ENCODE peak calls at places on chromosomes 7 and 10, in eight cellular contexts. U is tibial artery, Q is NCI-H1105 treated with DMSO at 0.1 percent for 48 hours, E is fibroblast of mammary gland, J is glomerular endothelial cell, S is esophagus squamous epithelium, Y is NCI-H524, D is AG09319. G is an unnamed sample.
A peak's percentile ranks its signal among the peaks of the same experiment; 100 is the strongest.

GRCh38 chr10:132028706-132029105 is 37.0 kb upstream of the JAKMIP3 start:
- DNase-seq in U (no peak), Q (no peak), E (no peak), J (no peak), S (no peak), Y (no peak), D (no peak), G (no peak)

GRCh38 chr10:35907548-35907947 is 265.5 kb upstream of the FZD8 start:
- DNase-seq in U (no peak), Q (no peak), E (no peak), J (no peak), S (no peak), Y (no peak), D (no peak), G (no peak)

GRCh38 chr7:114358911-114359310 is 55.7 kb upstream of the FOXP2 start:
- DNase-seq in U (no peak), Q (no peak), E (no peak), J (no peak), S (no peak), Y (no peak), D (no peak), G (no peak)

GRCh38 chr10:79483948-79484347 is 28.4 kb upstream of the EIF5AL1 start:
- DNase-seq in U (peak; percentile 48), Q (no peak), E (peak; percentile 82), J (no peak), S (no peak), Y (peak; percentile 27), D (peak; percentile 55), G (peak; percentile 95)

GRCh38 chr7:12683678-12684077 is 3.8 kb upstream of the ARL4A start:
- DNase-seq in U (no peak), Q (peak; percentile 44), E (peak; percentile 41), J (no peak), S (no peak), Y (peak; percentile 1), D (no peak), G (peak; percentile 27)

GRCh38 chr10:24681476-24682088 is 42.1 kb downstream of the ARHGAP21 start:
- DNase-seq in U (no peak), Q (no peak), E (no peak), J (no peak), S (no peak), Y (peak; percentile 61), D (no peak), G (no peak)

GRCh38 chr10:86950349-86950748 is 7.1 kb downstream of the MMRN2 start:
- DNase-seq in U (peak; percentile 3), Q (no peak), E (no peak), J (no peak), S (no peak), Y (no peak), D (no peak), G (no peak)

GRCh38 chr7:137875746-137876145 is 29.0 kb upstream of the DGKI start:
- DNase-seq in U (no peak), Q (no peak), E (no peak), J (no peak), S (no peak), Y (no peak), D (no peak), G (no peak)

GRCh38 chr10:110959379-110960332 is 40.3 kb downstream of the SHOC2 start:
- DNase-seq in U (no peak), Q (no peak), E (peak; percentile 11), J (no peak), S (no peak), Y (no peak), D (no peak), G (peak; percentile 56)

GRCh38 chr10:21975378-21975990 is 28.0 kb downstream of the DNAJC1 start:
- DNase-seq in U (no peak), Q (peak; percentile 85), E (peak; percentile 15), J (no peak), S (no peak), Y (no peak), D (no peak), G (peak; percentile 29)

GRCh38 chr10:71307469-71308085 is 11.5 kb upstream of the SLC29A3 start:
- DNase-seq in U (peak; percentile 30), Q (no peak), E (no peak), J (no peak), S (no peak), Y (no peak), D (no peak), G (no peak)

GRCh38 chr10:97399843-97400545 is 1.1 kb downstream of the RRP12 start:
- DNase-seq in U (no peak), Q (no peak), E (peak; percentile 82), J (no peak), S (no peak), Y (peak; percentile 5), D (no peak), G (peak; percentile 49)

GRCh38 chr7:44071726-44072363 is 6.5 kb upstream of the PGAM2 start:
- DNase-seq in U (no peak), Q (no peak), E (no peak), J (no peak), S (no peak), Y (no peak), D (no peak), G (no peak)

GRCh38 chr7:33091111-33091531 is 18.1 kb downstream of the RP9 start:
- DNase-seq in U (no peak), Q (no peak), E (peak; percentile 18), J (no peak), S (no peak), Y (no peak), D (no peak), G (peak; percentile 48)

GRCh38 chr10:35040761-35041501 is 49.2 kb downstream of the CUL2 start:
- DNase-seq in U (no peak), Q (no peak), E (peak; percentile 74), J (no peak), S (no peak), Y (no peak), D (no peak), G (peak; percentile 53)

G was measured in AG10803.